ENCODE peak calls at places on chromosomes 6 and 20, in four cellular contexts. E is Caco-2, R is lower lobe of right lung, N is GM12865. V is an unnamed sample.

GRCh38 chr6:119497988-119498727 is 148.6 kb upstream of the MAN1A1 start:
- DNase-seq in E (no peak), R (no peak), N (no peak), V (peak)

GRCh38 chr6:105596284-105596755 is 193.4 kb upstream of the PREP start:
- DNase-seq in E (no peak), R (no peak), N (no peak), V (no peak)

GRCh38 chr6:25250878-25251277 is 28.3 kb upstream of the CARMIL1 start:
- DNase-seq in E (no peak), R (no peak), N (peak), V (no peak)

GRCh38 chr6:120608826-120609225 is 725.5 kb downstream of the TBC1D32 start:
- DNase-seq in E (no peak), R (no peak), N (no peak), V (no peak)

GRCh38 chr20:53957421-53958172 is 112.8 kb downstream of the BCAS1 start:
- DNase-seq in E (no peak), R (no peak), N (no peak), V (no peak)

GRCh38 chr6:81475646-81476045 is 276.8 kb downstream of the TENT5A start:
- DNase-seq in E (no peak), R (no peak), N (no peak), V (no peak)

GRCh38 chr20:560680-561079 is 17.1 kb upstream of the CSNK2A1 start:
- DNase-seq in E (no peak), R (no peak), N (no peak), V (no peak)

GRCh38 chr6:29685718-29686326 is 4.9 kb upstream of the ZFP57 start:
- DNase-seq in E (no peak), R (no peak), N (no peak), V (no peak)

GRCh38 chr20:37305079-37305478 is 15.6 kb downstream of the MANBAL start:
- DNase-seq in E (peak), R (no peak), N (no peak), V (no peak)

GRCh38 chr6:19638931-19639330 is 198.2 kb upstream of the ID4 start:
- DNase-seq in E (no peak), R (no peak), N (no peak), V (no peak)

GRCh38 chr6:13924949-13925881 is at the start of gene RNF182:
- DNase-seq in E (peak), R (no peak), N (no peak), V (peak)

GRCh38 chr6:134071876-134072275 is 19.5 kb upstream of the SLC2A12 start:
- DNase-seq in E (no peak), R (no peak), N (no peak), V (no peak)

GRCh38 chr6:130239755-130240154 is 17.0 kb upstream of the SAMD3 start:
- DNase-seq in E (no peak), R (no peak), N (no peak), V (no peak)

GRCh38 chr20:19735446-19735845 is 22.6 kb upstream of the RIN2 start:
- DNase-seq in E (no peak), R (no peak), N (peak), V (no peak)

V was measured in cerebellum.